ENCODE peak calls at places on chromosomes 6 and 20, in eight cellular contexts. J, P, U, F, C, D, V and M are unnamed samples. For H3K36me3 and H3K4me1, the result is how much of the 10 kb centered on the place peaks cover.

GRCh38 chr20:12047838-12048432 is 130.2 kb downstream of the BTBD3 start:
- DNase-seq in P (no peak), C (no peak), V (no peak), D (no peak), F (no peak), U (no peak), J (no peak), M (no peak)

GRCh38 chr6:32194825-32195651 is 2.6 kb upstream of the GPSM3 start:
- DNase-seq in V (no peak), U (no peak), D (no peak), J (no peak), P (peak), F (peak), C (no peak), M (no peak)

GRCh38 chr6:107128175-107128574 is 12.9 kb upstream of the BEND3 start:
- DNase-seq in V (no peak), F (no peak), C (no peak), D (no peak), P (no peak), J (no peak), U (no peak), M (no peak)

GRCh38 chr6:38337819-38338465 is 301.8 kb downstream of the BTBD9 start:
- DNase-seq in C (no peak), U (no peak), J (no peak), D (no peak), P (no peak), F (no peak), V (no peak), M (no peak)

GRCh38 chr6:46284472-46284871 is 113.7 kb upstream of the ENPP5 start:
- DNase-seq in C (no peak), U (no peak), J (no peak), P (no peak), D (no peak), V (no peak), F (no peak), M (no peak)

GRCh38 chr6:12785921-12786320 is 69.4 kb downstream of the PHACTR1 start:
- DNase-seq in C (no peak), V (no peak), U (no peak), J (no peak), P (no peak), F (no peak), D (no peak), M (no peak)

GRCh38 chr6:166597711-166598440 is 11.4 kb upstream of the RAMACL start:
- DNase-seq in F (no peak), U (no peak), V (no peak), C (no peak), J (no peak), P (no peak), D (no peak), M (no peak)

GRCh38 chr6:80439721-80440488 is 333.4 kb downstream of the BCKDHB start:
- DNase-seq in F (no peak), C (no peak), P (no peak), J (no peak), V (no peak), U (no peak), D (no peak), M (no peak)

GRCh38 chr6:92132446-92132845 is 1286.9 kb downstream of the EPHA7 start:
- DNase-seq in D (no peak), J (no peak), C (no peak), F (no peak), P (no peak), V (no peak), U (no peak), M (no peak)

GRCh38 chr20:53623454-53624206 is 30.0 kb upstream of the ZNF217 start:
- DNase-seq in D (peak), P (peak), J (peak), U (peak), F (peak), C (no peak), V (no peak), M (peak)

GRCh38 chr6:33787336-33787953 is 1.5 kb downstream of the LEMD2 start:
- DNase-seq in V (no peak), F (peak), C (no peak), D (no peak), P (no peak), U (no peak), J (no peak), M (no peak)

GRCh38 chr6:85464722-85465150 is 14.9 kb downstream of the NT5E start:
- DNase-seq in F (no peak), J (no peak), U (no peak), C (no peak), D (no peak), V (no peak), P (no peak), M (peak)

GRCh38 chr6:133724726-133725125 is 164.2 kb upstream of the TCF21 start:
- DNase-seq in D (no peak), J (no peak), U (no peak), C (no peak), P (no peak), V (no peak), F (peak), M (no peak)

GRCh38 chr20:63858393-63859165 is 2.7 kb upstream of the ABHD16B start:
- DNase-seq in C (no peak), F (peak), J (no peak), U (peak), V (no peak), D (no peak), P (no peak), M (no peak)

GRCh38 chr20:45826381-45827019 is 612 bp downstream of the TNNC2 start:
- DNase-seq in F (peak), P (no peak), D (no peak), C (no peak), U (no peak), J (no peak), V (no peak), M (no peak)

GRCh38 chr20:45822863-45823262 is 4.2 kb downstream of the TNNC2 start:
- DNase-seq in P (no peak), V (no peak), D (no peak), F (no peak), C (no peak), U (no peak), J (no peak), M (peak)

GRCh38 chr20:45821942-45822341 is 5.2 kb downstream of the TNNC2 start:
- DNase-seq in F (no peak), U (no peak), P (no peak), D (no peak), V (no peak), J (no peak), C (no peak), M (no peak)

GRCh38 chr20:45827030-45827652 is at the start of gene TNNC2:
- DNase-seq in D (no peak), V (no peak), F (no peak), P (no peak), U (no peak), J (no peak), C (no peak), M (no peak)

DNA sequence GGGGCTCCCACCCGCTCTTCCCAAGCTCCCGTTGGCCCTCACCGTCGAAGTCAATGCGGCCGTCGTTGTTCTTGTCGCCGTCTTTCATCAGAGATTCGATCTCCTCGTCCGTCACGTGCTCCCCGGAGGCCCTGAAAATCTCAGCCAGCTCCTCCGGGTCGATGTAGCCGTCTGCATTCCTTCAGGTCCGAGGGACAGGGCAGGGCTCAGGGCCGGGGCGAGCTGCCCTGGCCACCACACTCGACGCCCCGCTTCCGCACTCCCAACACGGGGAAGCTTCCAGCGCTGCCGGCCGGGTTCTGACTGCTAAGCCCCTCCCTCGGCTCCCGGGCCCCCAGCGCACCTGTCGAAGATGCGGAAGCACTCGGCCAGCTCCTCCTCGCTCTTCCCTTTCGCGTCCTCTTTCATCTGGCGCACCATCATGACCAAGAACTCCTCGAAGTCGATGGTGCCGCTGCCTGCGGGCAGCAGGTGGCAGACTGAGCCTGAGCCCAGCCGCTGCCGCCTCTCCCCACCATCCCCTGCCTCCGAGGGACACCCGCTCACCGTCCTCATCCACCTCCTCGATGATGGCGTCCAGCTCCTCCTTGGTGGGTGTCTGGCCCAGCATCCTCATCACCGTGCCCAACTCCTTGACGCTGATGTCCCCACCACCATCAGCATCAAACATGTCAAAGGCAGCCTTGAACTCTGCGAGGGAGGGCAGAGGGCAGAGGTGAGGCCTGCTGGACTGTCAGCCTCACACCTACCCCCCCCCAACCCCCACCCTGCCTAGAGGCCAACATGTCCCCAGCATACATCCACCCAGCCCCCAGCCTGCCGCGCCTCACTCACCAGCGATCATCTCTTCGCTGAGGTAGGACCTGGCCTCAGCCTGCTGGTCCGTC is 2.9 kb downstream of the TNNC2 start:
- DNase-seq in F (peak), D (no peak), C (peak), J (peak), P (no peak), U (peak), V (peak), M (no peak)
- H3K4me3 ChIP-seq in F (no peak), D (no peak), C (peak), J (no peak), P (no peak), U (peak), V (peak), M (no peak)

GRCh38 chr6:43500921-43501320 is 9.2 kb downstream of the LRRC73 start:
- DNase-seq in V (no peak), U (no peak), J (no peak), F (no peak), D (no peak), C (no peak), P (no peak), M (no peak)
- H3K36me3 ChIP-seq in V (half or more), U (half or more), J (half or more), F (under half), D (under half), C (under half), P (under half), M (under half)

GRCh38 chr20:20489054-20489453 is 121.2 kb downstream of the INSM1 start:
- DNase-seq in J (no peak), U (no peak), C (no peak), P (no peak), D (no peak), V (no peak), F (no peak), M (no peak)
- H3K4me1 ChIP-seq in J (under half), U (under half), C (under half), P (under half), D (under half), V (under half), F (under half), M (under half)

GRCh38 chr6:41682056-41682477 is 43.8 kb downstream of the MDFI start:
- DNase-seq in C (peak), U (peak), P (peak), V (peak), J (peak), D (peak), F (peak), M (peak)

GRCh38 chr6:41682966-41683459 is 44.7 kb downstream of the MDFI start:
- DNase-seq in P (no peak), C (no peak), U (peak), V (no peak), F (peak), J (no peak), D (no peak), M (peak)

GRCh38 chr6:41684311-41685182 is 46.3 kb downstream of the MDFI start:
- DNase-seq in P (no peak), D (no peak), J (no peak), F (no peak), U (no peak), V (no peak), C (no peak), M (no peak)

GRCh38 chr6:41683460-41684310 is 45.4 kb downstream of the MDFI start:
- DNase-seq in C (peak), U (peak), F (peak), J (peak), P (peak), D (peak), V (peak), M (peak)

GRCh38 chr6:41682497-41682961 is 44.3 kb downstream of the MDFI start:
- DNase-seq in P (no peak), D (no peak), J (no peak), U (no peak), V (no peak), C (no peak), F (no peak), M (peak)
- H3K4me3 ChIP-seq in P (no peak), D (no peak), J (no peak), U (peak), V (no peak), C (no peak), F (no peak), M (no peak)